ENCODE peak calls at places on chromosomes 5 and 9, in nine cellular contexts. One of them, this sample, is unnamed. For H3K4me1, the result is how much of the 10 kb centered on the place peaks cover.

GRCh38 chr9:8800196-8800595 is 1000.6 kb upstream of the DMAC1 start:
- DNase-seq in hepatocyte: no peak
- DNase-seq in neuronal stem cell: no peak
- DNase-seq in GM23248: no peak
- DNase-seq in OCI-LY7: no peak
- DNase-seq in trophoblast cell: no peak
- DNase-seq in PC-3: no peak
- DNase-seq in astrocyte: no peak
- DNase-seq in HepG2: no peak
- DNase-seq in this sample: no peak

GRCh38 chr9:35996358-35996970 is 38.5 kb upstream of the OR2S2 start:
- DNase-seq in HepG2: no peak
- DNase-seq in GM23248: peak
- DNase-seq in neuronal stem cell: no peak
- DNase-seq in OCI-LY7: no peak
- DNase-seq in PC-3: no peak
- DNase-seq in astrocyte: peak
- DNase-seq in hepatocyte: peak
- DNase-seq in trophoblast cell: peak
- DNase-seq in this sample: no peak

GRCh38 chr5:133430095-133430494 is 182.2 kb downstream of the FSTL4 start:
- DNase-seq in PC-3: no peak
- DNase-seq in OCI-LY7: no peak
- DNase-seq in trophoblast cell: no peak
- DNase-seq in GM23248: no peak
- DNase-seq in astrocyte: no peak
- DNase-seq in HepG2: no peak
- DNase-seq in neuronal stem cell: no peak
- DNase-seq in hepatocyte: no peak
- DNase-seq in this sample: no peak

GRCh38 chr5:93954421-93955069 is 213.1 kb upstream of the POU5F2 start:
- DNase-seq in GM23248: no peak
- DNase-seq in OCI-LY7: no peak
- DNase-seq in PC-3: no peak
- DNase-seq in neuronal stem cell: no peak
- DNase-seq in HepG2: no peak
- DNase-seq in astrocyte: no peak
- DNase-seq in hepatocyte: no peak
- DNase-seq in trophoblast cell: no peak
- DNase-seq in this sample: no peak

GRCh38 chr9:137892424-137893191 is 15.0 kb downstream of the CACNA1B start:
- DNase-seq in OCI-LY7: no peak
- DNase-seq in HepG2: no peak
- DNase-seq in PC-3: no peak
- DNase-seq in hepatocyte: no peak
- DNase-seq in GM23248: no peak
- DNase-seq in neuronal stem cell: no peak
- DNase-seq in trophoblast cell: no peak
- DNase-seq in astrocyte: no peak
- DNase-seq in this sample: no peak

GRCh38 chr5:176400382-176401156 is 12.0 kb downstream of the HIGD2A start:
- DNase-seq in HepG2: no peak
- DNase-seq in GM23248: no peak
- DNase-seq in PC-3: peak
- DNase-seq in hepatocyte: peak
- DNase-seq in trophoblast cell: no peak
- DNase-seq in astrocyte: no peak
- DNase-seq in OCI-LY7: no peak
- DNase-seq in neuronal stem cell: no peak
- DNase-seq in this sample: no peak

GRCh38 chr5:180007582-180007981 is 64.0 kb downstream of the RNF130 start:
- DNase-seq in astrocyte: no peak
- DNase-seq in PC-3: no peak
- DNase-seq in hepatocyte: no peak
- DNase-seq in trophoblast cell: no peak
- DNase-seq in OCI-LY7: no peak
- DNase-seq in neuronal stem cell: no peak
- DNase-seq in HepG2: no peak
- DNase-seq in GM23248: no peak
- DNase-seq in this sample: no peak

GRCh38 chr5:158166424-158166823 is 307.5 kb upstream of the CLINT1 start:
- DNase-seq in neuronal stem cell: no peak
- DNase-seq in PC-3: no peak
- DNase-seq in trophoblast cell: no peak
- DNase-seq in GM23248: no peak
- DNase-seq in hepatocyte: no peak
- DNase-seq in OCI-LY7: no peak
- DNase-seq in astrocyte: no peak
- DNase-seq in HepG2: no peak
- DNase-seq in this sample: no peak

GRCh38 chr9:81671880-81672280 is 17.5 kb downstream of the TLE1 start:
- DNase-seq in GM23248: no peak
- DNase-seq in OCI-LY7: no peak
- DNase-seq in neuronal stem cell: no peak
- DNase-seq in trophoblast cell: no peak
- DNase-seq in PC-3: no peak
- DNase-seq in HepG2: no peak
- DNase-seq in hepatocyte: peak
- DNase-seq in astrocyte: peak
- DNase-seq in this sample: no peak

GRCh38 chr9:109192732-109193361 is 25.8 kb upstream of the FRRS1L start:
- DNase-seq in OCI-LY7: no peak
- DNase-seq in astrocyte: no peak
- DNase-seq in GM23248: peak
- DNase-seq in HepG2: peak
- DNase-seq in neuronal stem cell: peak
- DNase-seq in hepatocyte: peak
- DNase-seq in trophoblast cell: peak
- DNase-seq in PC-3: peak
- DNase-seq in this sample: peak

GRCh38 chr9:13450723-13451122 is 171.2 kb upstream of the MPDZ start:
- DNase-seq in OCI-LY7: no peak
- DNase-seq in hepatocyte: no peak
- DNase-seq in astrocyte: peak
- DNase-seq in GM23248: no peak
- DNase-seq in HepG2: no peak
- DNase-seq in PC-3: no peak
- DNase-seq in neuronal stem cell: no peak
- DNase-seq in trophoblast cell: no peak
- DNase-seq in this sample: peak

GRCh38 chr9:76032652-76033373 is 142.3 kb downstream of the PCSK5 start:
- DNase-seq in astrocyte: no peak
- DNase-seq in OCI-LY7: no peak
- DNase-seq in hepatocyte: no peak
- DNase-seq in HepG2: no peak
- DNase-seq in neuronal stem cell: no peak
- DNase-seq in trophoblast cell: no peak
- DNase-seq in GM23248: peak
- DNase-seq in PC-3: no peak
- DNase-seq in this sample: no peak

GRCh38 chr5:93967923-93968322 is 226.5 kb upstream of the POU5F2 start:
- DNase-seq in GM23248: no peak
- DNase-seq in trophoblast cell: no peak
- DNase-seq in hepatocyte: no peak
- DNase-seq in astrocyte: no peak
- DNase-seq in OCI-LY7: no peak
- DNase-seq in neuronal stem cell: no peak
- DNase-seq in HepG2: no peak
- DNase-seq in PC-3: no peak
- DNase-seq in this sample: no peak

GRCh38 chr5:122880749-122881148 is 35.3 kb downstream of the SNX24 start:
- DNase-seq in hepatocyte: no peak
- DNase-seq in GM23248: peak
- DNase-seq in neuronal stem cell: no peak
- DNase-seq in OCI-LY7: no peak
- DNase-seq in PC-3: no peak
- DNase-seq in trophoblast cell: no peak
- DNase-seq in astrocyte: peak
- DNase-seq in HepG2: no peak
- DNase-seq in this sample: no peak

GRCh38 chr9:35923927-35924763 is 14.9 kb downstream of the SPAAR start:
- DNase-seq in PC-3: peak
- DNase-seq in neuronal stem cell: no peak
- DNase-seq in HepG2: no peak
- DNase-seq in OCI-LY7: no peak
- DNase-seq in hepatocyte: peak
- DNase-seq in trophoblast cell: peak
- DNase-seq in astrocyte: peak
- DNase-seq in GM23248: peak
- DNase-seq in this sample: no peak

GRCh38 chr5:68817696-68818695 is 275.8 kb upstream of the SLC30A5 start:
- DNase-seq in trophoblast cell: no peak
- DNase-seq in astrocyte: no peak
- DNase-seq in neuronal stem cell: no peak
- DNase-seq in PC-3: no peak
- DNase-seq in OCI-LY7: no peak
- DNase-seq in HepG2: no peak
- DNase-seq in GM23248: peak
- DNase-seq in hepatocyte: no peak
- DNase-seq in this sample: no peak

GRCh38 chr5:103119067-103119764 is 722 bp downstream of the GIN1 start:
- DNase-seq in OCI-LY7: peak
- DNase-seq in hepatocyte: no peak
- DNase-seq in HepG2: peak
- DNase-seq in GM23248: peak
- DNase-seq in trophoblast cell: no peak
- DNase-seq in astrocyte: peak
- DNase-seq in neuronal stem cell: peak
- DNase-seq in PC-3: peak
- DNase-seq in this sample: peak

GRCh38 chr5:141928051-141928450 is 4.4 kb downstream of the DELE1 start:
- DNase-seq in trophoblast cell: no peak
- DNase-seq in HepG2: no peak
- DNase-seq in OCI-LY7: no peak
- DNase-seq in astrocyte: no peak
- DNase-seq in hepatocyte: no peak
- DNase-seq in GM23248: no peak
- DNase-seq in neuronal stem cell: no peak
- DNase-seq in PC-3: no peak
- DNase-seq in this sample: no peak

GRCh38 chr5:90390326-90390725 is 19.2 kb downstream of the CETN3 start:
- DNase-seq in GM23248: no peak
- DNase-seq in PC-3: no peak
- DNase-seq in astrocyte: peak
- DNase-seq in HepG2: no peak
- DNase-seq in trophoblast cell: no peak
- DNase-seq in hepatocyte: no peak
- DNase-seq in neuronal stem cell: no peak
- DNase-seq in OCI-LY7: no peak
- DNase-seq in this sample: no peak

GRCh38 chr5:17004441-17005086 is 68.5 kb upstream of the MYO10 start:
- DNase-seq in GM23248: no peak
- DNase-seq in astrocyte: peak
- DNase-seq in OCI-LY7: no peak
- DNase-seq in neuronal stem cell: no peak
- DNase-seq in HepG2: no peak
- DNase-seq in trophoblast cell: no peak
- DNase-seq in hepatocyte: no peak
- DNase-seq in PC-3: no peak
- DNase-seq in this sample: no peak
- H3K4me3 ChIP-seq in GM23248: no peak
- H3K4me3 ChIP-seq in astrocyte: no peak
- H3K4me3 ChIP-seq in OCI-LY7: no peak
- H3K4me3 ChIP-seq in neuronal stem cell: no peak
- H3K4me3 ChIP-seq in HepG2: no peak
- H3K4me3 ChIP-seq in trophoblast cell: no peak
- H3K4me3 ChIP-seq in hepatocyte: no peak
- H3K4me3 ChIP-seq in PC-3: no peak
- H3K4me3 ChIP-seq in this sample: no peak

GRCh38 chr5:124660229-124661093 is 86.0 kb downstream of the ZNF608 start:
- DNase-seq in hepatocyte: no peak
- DNase-seq in HepG2: no peak
- DNase-seq in PC-3: peak
- DNase-seq in OCI-LY7: no peak
- DNase-seq in astrocyte: peak
- DNase-seq in neuronal stem cell: no peak
- DNase-seq in trophoblast cell: peak
- DNase-seq in GM23248: no peak
- DNase-seq in this sample: no peak
- H3K4me1 ChIP-seq in hepatocyte: half or more
- H3K4me1 ChIP-seq in HepG2: half or more
- H3K4me1 ChIP-seq in PC-3: under half
- H3K4me1 ChIP-seq in OCI-LY7: half or more
- H3K4me1 ChIP-seq in astrocyte: half or more
- H3K4me1 ChIP-seq in neuronal stem cell: under half
- H3K4me1 ChIP-seq in trophoblast cell: under half
- H3K4me1 ChIP-seq in GM23248: half or more
- H3K4me1 ChIP-seq in this sample: half or more

GRCh38 chr9:93452710-93453046 is 703 bp downstream of the FAM120AOS start:
- DNase-seq in PC-3: peak
- DNase-seq in OCI-LY7: no peak
- DNase-seq in hepatocyte: peak
- DNase-seq in neuronal stem cell: no peak
- DNase-seq in trophoblast cell: peak
- DNase-seq in HepG2: no peak
- DNase-seq in astrocyte: no peak
- DNase-seq in GM23248: peak
- DNase-seq in this sample: no peak
- H2AFZ ChIP-seq in PC-3: no peak
- H2AFZ ChIP-seq in OCI-LY7: no peak
- H2AFZ ChIP-seq in hepatocyte: peak
- H2AFZ ChIP-seq in neuronal stem cell: peak
- H2AFZ ChIP-seq in trophoblast cell: peak
- H2AFZ ChIP-seq in HepG2: no peak
- H2AFZ ChIP-seq in astrocyte: peak
- H2AFZ ChIP-seq in GM23248: peak
- H2AFZ ChIP-seq in this sample: no peak

DNA sequence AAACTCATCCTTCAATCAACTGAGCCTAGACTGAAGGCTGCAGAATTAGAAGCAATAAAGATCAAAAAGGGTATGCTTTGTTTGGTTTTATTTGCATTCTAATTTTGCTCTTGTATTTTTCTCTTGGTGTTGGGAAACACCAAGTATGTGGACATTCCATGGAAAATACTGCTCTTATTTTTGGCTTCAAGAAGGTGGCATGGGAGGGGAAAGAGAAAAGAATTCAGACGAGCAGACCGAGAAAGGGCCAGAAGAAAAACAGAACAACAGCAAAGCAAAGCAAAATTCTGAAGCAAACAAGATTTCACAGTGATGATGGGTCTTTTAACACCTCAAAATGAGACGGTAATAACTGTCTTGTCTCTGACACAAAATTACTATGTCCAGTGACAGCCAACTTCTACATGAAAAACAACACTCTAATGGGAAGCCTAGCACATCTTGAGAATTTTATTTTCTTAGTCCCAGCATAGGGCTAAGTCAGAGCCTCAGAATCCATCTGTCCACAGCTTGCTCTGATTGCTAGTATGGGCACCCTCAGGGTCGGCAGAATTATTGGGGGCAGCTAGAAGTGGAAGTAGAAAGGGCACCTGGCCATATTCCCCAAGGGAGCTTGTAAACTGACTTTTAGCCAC is 26.8 kb downstream of the FREM1 start:
- DNase-seq in neuronal stem cell: no peak
- DNase-seq in PC-3: no peak
- DNase-seq in HepG2: no peak
- DNase-seq in trophoblast cell: no peak
- DNase-seq in hepatocyte: no peak
- DNase-seq in OCI-LY7: no peak
- DNase-seq in astrocyte: no peak
- DNase-seq in GM23248: peak
- DNase-seq in this sample: no peak
- H3K4me3 ChIP-seq in neuronal stem cell: no peak
- H3K4me3 ChIP-seq in PC-3: no peak
- H3K4me3 ChIP-seq in HepG2: no peak
- H3K4me3 ChIP-seq in trophoblast cell: no peak
- H3K4me3 ChIP-seq in hepatocyte: no peak
- H3K4me3 ChIP-seq in OCI-LY7: no peak
- H3K4me3 ChIP-seq in astrocyte: no peak
- H3K4me3 ChIP-seq in GM23248: no peak
- H3K4me3 ChIP-seq in this sample: no peak

GRCh38 chr9:95057121-95057520 is 260.4 kb downstream of the FANCC start:
- DNase-seq in PC-3: no peak
- DNase-seq in trophoblast cell: no peak
- DNase-seq in astrocyte: peak
- DNase-seq in hepatocyte: no peak
- DNase-seq in OCI-LY7: no peak
- DNase-seq in neuronal stem cell: no peak
- DNase-seq in HepG2: no peak
- DNase-seq in GM23248: no peak
- DNase-seq in this sample: no peak
- H3K4me1 ChIP-seq in PC-3: under half
- H3K4me1 ChIP-seq in trophoblast cell: under half
- H3K4me1 ChIP-seq in astrocyte: half or more
- H3K4me1 ChIP-seq in hepatocyte: half or more
- H3K4me1 ChIP-seq in OCI-LY7: under half
- H3K4me1 ChIP-seq in neuronal stem cell: under half
- H3K4me1 ChIP-seq in HepG2: half or more
- H3K4me1 ChIP-seq in GM23248: half or more
- H3K4me1 ChIP-seq in this sample: under half